ENCODE peak calls at places on chromosomes 5 and 9, in five cellular contexts. P, B, I, D and M are unnamed samples.

GRCh38 chr5:80406980-80407734 is 707 bp upstream of the ZFYVE16 start:
- DNase-seq in P (no peak), B (peak), I (no peak), D (peak), M (no peak)

GRCh38 chr5:66169534-66169933 is 25.4 kb downstream of the SREK1 start:
- DNase-seq in P (no peak), B (peak), I (no peak), D (no peak), M (no peak)

GRCh38 chr9:75889577-75889976 is 896 bp upstream of the PCSK5 start:
- DNase-seq in P (no peak), B (no peak), I (peak), D (no peak), M (peak)

GRCh38 chr9:34558911-34559615 is 30.5 kb downstream of the CNTFR start:
- DNase-seq in P (no peak), B (no peak), I (no peak), D (no peak), M (no peak)

GRCh38 chr5:5351288-5352089 is 71.0 kb upstream of the ICE1 start:
- DNase-seq in P (no peak), B (no peak), I (peak), D (no peak), M (no peak)

GRCh38 chr5:14675309-14675708 is 10.8 kb downstream of the OTULIN start:
- DNase-seq in P (no peak), B (no peak), I (no peak), D (no peak), M (no peak)

GRCh38 chr9:112411626-112412027 is 31.7 kb downstream of the HSDL2 start:
- DNase-seq in P (no peak), B (no peak), I (no peak), D (no peak), M (no peak)

GRCh38 chr9:115117999-115118470 is at the start of gene TNC:
- DNase-seq in P (peak), B (no peak), I (no peak), D (peak), M (peak)

GRCh38 chr5:1294839-1295649 is at the start of gene TERT:
- DNase-seq in P (peak), B (no peak), I (peak), D (no peak), M (peak)

GRCh38 chr5:95989283-95990048 is 27.8 kb upstream of the ELL2 start:
- DNase-seq in P (no peak), B (no peak), I (no peak), D (no peak), M (no peak)

GRCh38 chr5:107668154-107668932 is 2.4 kb downstream of the EFNA5 start:
- DNase-seq in P (no peak), B (no peak), I (no peak), D (no peak), M (no peak)

GRCh38 chr9:133693703-133694529 is 44.2 kb downstream of the SARDH start:
- DNase-seq in P (no peak), B (no peak), I (no peak), D (no peak), M (no peak)

GRCh38 chr5:141778211-141778610 is 96.2 kb upstream of the ARAP3 start:
- DNase-seq in P (no peak), B (peak), I (no peak), D (no peak), M (no peak)

GRCh38 chr9:98980291-98980690 is 36.6 kb downstream of the COL15A1 start:
- DNase-seq in P (no peak), B (no peak), I (no peak), D (no peak), M (no peak)

GRCh38 chr5:170885281-170885680 is 23.5 kb downstream of the RANBP17 start:
- DNase-seq in P (no peak), B (no peak), I (no peak), D (no peak), M (no peak)

GRCh38 chr9:20419552-20419951 is 202.7 kb downstream of the MLLT3 start:
- DNase-seq in P (no peak), B (no peak), I (no peak), D (no peak), M (no peak)

GRCh38 chr5:107889387-107889786 is 218.7 kb upstream of the EFNA5 start:
- DNase-seq in P (no peak), B (no peak), I (no peak), D (no peak), M (no peak)

GRCh38 chr9:33108472-33108871 is 32.0 kb upstream of the SMU1 start:
- DNase-seq in P (no peak), B (no peak), I (no peak), D (no peak), M (no peak)

DNA sequence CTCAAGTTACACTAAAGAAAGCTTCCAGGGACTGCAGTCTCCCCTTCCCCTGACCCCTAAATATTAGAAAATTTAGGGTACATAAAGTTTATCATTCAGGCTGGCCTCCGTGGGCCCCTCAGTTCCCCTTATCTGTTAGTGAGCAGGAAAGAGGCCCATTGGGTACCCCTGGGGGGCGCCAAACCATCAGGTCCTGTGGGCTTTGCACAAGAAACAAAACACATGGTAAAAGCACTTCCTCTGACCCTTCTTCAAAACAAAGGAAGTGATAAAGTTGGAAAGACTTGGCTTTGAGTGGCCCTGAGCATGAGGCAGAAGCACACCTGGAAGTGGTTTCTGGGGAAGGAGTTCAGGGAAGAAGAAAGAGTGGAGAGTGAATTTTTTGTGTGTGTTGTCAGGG is 213.0 kb downstream of the SMARCA2 start:
- DNase-seq in P (peak), B (peak), I (peak), D (no peak), M (no peak)
- TF ChIP-seq CTCF in P (peak), B (peak), I (peak), D (peak), M (peak)

GRCh38 chr9:77898864-77899263 is 132.7 kb downstream of the GNAQ start:
- DNase-seq in P (no peak), B (no peak), I (no peak), D (no peak), M (no peak)

GRCh38 chr9:77899679-77900354 is 131.8 kb downstream of the GNAQ start:
- DNase-seq in P (no peak), B (no peak), I (no peak), D (no peak), M (no peak)

GRCh38 chr9:77896269-77897245 is 135.1 kb downstream of the GNAQ start:
- DNase-seq in P (no peak), B (no peak), I (no peak), D (no peak), M (no peak)

GRCh38 chr9:77893706-77894105 is 137.9 kb downstream of the GNAQ start:
- DNase-seq in P (no peak), B (no peak), I (no peak), D (no peak), M (no peak)

DNA sequence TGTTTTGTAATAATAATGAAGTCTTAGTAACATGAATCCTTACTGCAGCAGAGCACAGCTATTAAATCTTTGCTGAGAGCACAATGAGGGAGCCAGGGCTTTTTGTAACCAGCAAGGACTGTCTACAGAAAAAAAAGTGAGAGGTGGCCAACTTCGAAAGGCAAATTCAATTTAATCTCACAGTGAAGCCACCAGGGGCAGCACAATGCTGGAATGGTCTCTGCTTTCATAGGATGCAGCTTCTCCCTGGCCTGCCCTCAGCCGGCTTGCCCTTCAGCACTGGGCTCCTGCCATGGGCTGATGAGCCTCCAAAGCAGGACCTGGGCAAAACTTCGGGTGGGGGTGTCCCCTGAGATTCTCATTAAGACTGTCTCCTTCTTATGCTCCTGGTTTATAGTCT is 134.3 kb downstream of the GNAQ start:
- DNase-seq in P (no peak), B (peak), I (peak), D (no peak), M (no peak)
- TF ChIP-seq CTCF in P (peak), B (no peak), I (no peak), D (no peak), M (no peak)

GRCh38 chr5:179766726-179767455 is 26.9 kb upstream of the LTC4S start:
- DNase-seq in P (no peak), B (no peak), I (no peak), D (no peak), M (no peak)

GRCh38 chr5:179766021-179766725 is 27.6 kb upstream of the LTC4S start:
- DNase-seq in P (no peak), B (no peak), I (no peak), D (no peak), M (no peak)

GRCh38 chr5:179769276-179769675 is 24.5 kb upstream of the LTC4S start:
- DNase-seq in P (no peak), B (no peak), I (peak), D (no peak), M (no peak)

GRCh38 chr5:179769796-179770195 is 24.0 kb upstream of the LTC4S start:
- DNase-seq in P (no peak), B (no peak), I (no peak), D (no peak), M (no peak)

GRCh38 chr5:179768326-179769085 is 25.3 kb upstream of the LTC4S start:
- DNase-seq in P (no peak), B (no peak), I (no peak), D (no peak), M (no peak)
- TF ChIP-seq CTCF in P (no peak), B (no peak), I (no peak), D (peak), M (no peak)

GRCh38 chr9:96150324-96151023 is 151.5 kb downstream of the HSD17B3 start:
- DNase-seq in P (no peak), B (peak), I (peak), D (no peak), M (no peak)
- TF ChIP-seq CTCF in P (no peak), B (no peak), I (no peak), D (no peak), M (no peak)

DNA sequence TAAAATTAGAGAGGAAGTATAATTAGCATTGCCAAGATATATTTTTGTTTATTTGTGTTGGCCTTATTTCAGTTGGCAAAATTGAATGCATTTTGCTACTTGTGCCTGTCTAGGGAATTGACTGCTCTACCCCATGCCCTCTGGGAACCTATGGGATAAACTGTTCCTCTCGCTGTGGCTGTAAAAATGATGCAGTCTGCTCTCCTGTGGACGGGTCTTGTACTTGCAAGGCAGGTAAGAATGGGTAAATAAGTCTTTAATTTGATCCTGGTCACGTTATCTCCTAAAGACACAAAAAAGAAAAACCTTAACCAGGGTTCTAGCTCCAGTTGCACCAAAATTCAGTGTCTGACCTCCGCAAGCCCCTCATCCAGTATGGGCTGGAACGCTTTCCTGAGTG is 98.4 kb upstream of the PRRC1 start:
- DNase-seq in P (no peak), B (no peak), I (no peak), D (no peak), M (no peak)
- TF ChIP-seq CTCF in P (no peak), B (no peak), I (no peak), D (no peak), M (no peak)

DNA sequence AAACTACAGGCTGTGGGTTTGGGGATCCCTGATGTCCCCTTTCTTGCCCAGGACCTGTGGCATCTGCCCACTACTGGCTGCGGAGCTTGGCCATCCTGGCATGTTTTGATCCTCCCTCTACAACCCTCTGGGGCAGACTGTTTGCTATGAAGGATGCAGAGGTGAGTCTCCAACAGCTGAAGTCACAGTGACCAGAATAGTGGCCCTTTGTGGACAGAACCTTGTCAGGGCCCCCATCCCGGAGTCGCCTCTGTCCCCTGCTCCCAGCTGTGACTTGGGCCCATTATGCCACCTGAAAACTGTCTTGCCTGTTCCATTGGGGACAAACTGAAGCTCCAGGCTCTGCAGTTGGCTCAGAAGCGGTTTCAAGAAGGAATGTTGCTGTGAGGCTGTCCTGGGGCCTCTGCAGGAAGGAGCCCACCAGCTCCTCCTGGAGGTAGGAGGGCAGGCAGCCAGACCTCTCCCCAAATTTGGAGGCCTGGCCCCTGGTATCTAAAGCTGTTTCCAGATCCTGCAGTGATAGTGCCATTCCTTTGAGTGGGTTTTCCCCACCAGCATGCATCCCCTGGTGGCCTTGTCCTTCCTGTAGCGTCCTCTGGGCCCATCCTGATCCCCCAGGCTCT is 93.3 kb downstream of the BARX1 start:
- DNase-seq in P (no peak), B (no peak), I (no peak), D (no peak), M (no peak)
- TF ChIP-seq CTCF in P (no peak), B (no peak), I (no peak), D (no peak), M (no peak)

GRCh38 chr5:168947212-168947868 is 353.6 kb downstream of the SLIT3 start:
- DNase-seq in P (peak), B (peak), I (peak), D (peak), M (peak)
- TF ChIP-seq CTCF in P (peak), B (peak), I (peak), D (peak), M (peak)

GRCh38 chr5:79236970-79237734 is 1.2 kb downstream of the JMY start:
- DNase-seq in P (peak), B (peak), I (peak), D (no peak), M (peak)

GRCh38 chr5:79236364-79236969 is 536 bp downstream of the JMY start:
- DNase-seq in P (peak), B (peak), I (no peak), D (no peak), M (peak)

GRCh38 chr5:79237735-79238560 is 2.0 kb downstream of the JMY start:
- DNase-seq in P (no peak), B (no peak), I (no peak), D (no peak), M (no peak)

GRCh38 chr5:79235222-79235577 is 731 bp upstream of the JMY start:
- DNase-seq in P (no peak), B (peak), I (no peak), D (no peak), M (peak)

GRCh38 chr5:79235578-79236363 is at the start of gene JMY:
- DNase-seq in P (peak), B (peak), I (peak), D (peak), M (peak)
- TF ChIP-seq CTCF in P (no peak), B (no peak), I (no peak), D (peak), M (peak)

GRCh38 chr9:85258823-85259370 is 482.9 kb downstream of the AGTPBP1 start:
- DNase-seq in P (peak), B (peak), I (peak), D (peak), M (peak)
- TF ChIP-seq CTCF in P (peak), B (peak), I (peak), D (peak), M (peak)